ENCODE peak calls at places on chromosomes 11 and 22, in four cellular contexts. One of them, this sample, is unnamed.

GRCh38 chr11:6611092-6612007 is 666 bp downstream of the TAF10 start:
- DNase-seq in K562: peak; percentile 32
- DNase-seq in HepG2: no peak
- DNase-seq in GM12878: no peak
- DNase-seq in this sample: peak; percentile 24

GRCh38 chr11:127071606-127072005 is 71.0 kb upstream of the KIRREL3 start:
- DNase-seq in K562: no peak
- DNase-seq in HepG2: no peak
- DNase-seq in GM12878: no peak
- DNase-seq in this sample: no peak

GRCh38 chr11:27116684-27117083 is 76.1 kb downstream of the BBOX1 start:
- DNase-seq in K562: no peak
- DNase-seq in HepG2: no peak
- DNase-seq in GM12878: no peak
- DNase-seq in this sample: no peak

GRCh38 chr11:112949781-112950575 is 11.2 kb upstream of the NCAM1 start:
- DNase-seq in K562: no peak
- DNase-seq in HepG2: no peak
- DNase-seq in GM12878: no peak
- DNase-seq in this sample: no peak

GRCh38 chr11:6474806-6475500 is 1.2 kb upstream of the TRIM3 start:
- DNase-seq in K562: no peak
- DNase-seq in HepG2: no peak
- DNase-seq in GM12878: no peak
- DNase-seq in this sample: no peak

GRCh38 chr22:48811885-48812284 is 1015.8 kb downstream of the BRD1 start:
- DNase-seq in K562: no peak
- DNase-seq in HepG2: no peak
- DNase-seq in GM12878: no peak
- DNase-seq in this sample: no peak

GRCh38 chr11:134041791-134042696 is 26.8 kb upstream of the JAM3 start:
- DNase-seq in K562: no peak
- DNase-seq in HepG2: no peak
- DNase-seq in GM12878: no peak
- DNase-seq in this sample: no peak

GRCh38 chr22:22721681-22722309 is 77.4 kb downstream of the GGTLC2 start:
- DNase-seq in K562: peak; percentile 57
- DNase-seq in HepG2: no peak
- DNase-seq in GM12878: peak; percentile 55
- DNase-seq in this sample: no peak

GRCh38 chr22:39233736-39234120 is 11.1 kb downstream of the PDGFB start:
- DNase-seq in K562: no peak
- DNase-seq in HepG2: no peak
- DNase-seq in GM12878: no peak
- DNase-seq in this sample: no peak

GRCh38 chr11:63833048-63833447 is 5.9 kb upstream of the MARK2 start:
- DNase-seq in K562: no peak
- DNase-seq in HepG2: no peak
- DNase-seq in GM12878: no peak
- DNase-seq in this sample: no peak

GRCh38 chr22:36471341-36471821 is 10.1 kb downstream of the TXN2 start:
- DNase-seq in K562: no peak
- DNase-seq in HepG2: no peak
- DNase-seq in GM12878: no peak
- DNase-seq in this sample: no peak

GRCh38 chr22:36022162-36022561 is 6.5 kb downstream of the RBFOX2 start:
- DNase-seq in K562: no peak
- DNase-seq in HepG2: no peak
- DNase-seq in GM12878: no peak
- DNase-seq in this sample: no peak

GRCh38 chr11:47552086-47552580 is 799 bp downstream of the CELF1 start:
- DNase-seq in K562: peak; percentile 24
- DNase-seq in HepG2: peak; percentile 12
- DNase-seq in GM12878: no peak
- DNase-seq in this sample: peak; percentile 39

GRCh38 chr11:42996742-42997307 is 315.0 kb upstream of the API5 start:
- DNase-seq in K562: no peak
- DNase-seq in HepG2: no peak
- DNase-seq in GM12878: no peak
- DNase-seq in this sample: no peak

GRCh38 chr11:62801071-62801470 is 4.2 kb downstream of the NXF1 start:
- DNase-seq in K562: no peak
- DNase-seq in HepG2: no peak
- DNase-seq in GM12878: no peak
- DNase-seq in this sample: no peak

GRCh38 chr11:59551651-59552521 is 40.5 kb downstream of the OR4D9 start:
- DNase-seq in K562: peak; percentile 47
- DNase-seq in HepG2: peak; percentile 42
- DNase-seq in GM12878: no peak
- DNase-seq in this sample: peak; percentile 44

GRCh38 chr22:23182289-23183106 is 2.2 kb downstream of the BCR start:
- DNase-seq in K562: peak; percentile 88
- DNase-seq in HepG2: no peak
- DNase-seq in GM12878: peak; percentile 32
- DNase-seq in this sample: no peak

GRCh38 chr22:18057568-18058209 is 20.1 kb upstream of the PEX26 start:
- DNase-seq in K562: no peak
- DNase-seq in HepG2: peak; percentile 63
- DNase-seq in GM12878: peak; percentile 68
- DNase-seq in this sample: no peak

GRCh38 chr22:18058770-18059169 is 19.0 kb upstream of the PEX26 start:
- DNase-seq in K562: no peak
- DNase-seq in HepG2: no peak
- DNase-seq in GM12878: no peak
- DNase-seq in this sample: no peak

GRCh38 chr22:18055619-18056160 is 22.1 kb upstream of the PEX26 start:
- DNase-seq in K562: no peak
- DNase-seq in HepG2: no peak
- DNase-seq in GM12878: no peak
- DNase-seq in this sample: no peak

GRCh38 chr22:18056802-18057474 is 20.9 kb upstream of the PEX26 start:
- DNase-seq in K562: no peak
- DNase-seq in HepG2: no peak
- DNase-seq in GM12878: peak; percentile 56
- DNase-seq in this sample: no peak

DNA sequence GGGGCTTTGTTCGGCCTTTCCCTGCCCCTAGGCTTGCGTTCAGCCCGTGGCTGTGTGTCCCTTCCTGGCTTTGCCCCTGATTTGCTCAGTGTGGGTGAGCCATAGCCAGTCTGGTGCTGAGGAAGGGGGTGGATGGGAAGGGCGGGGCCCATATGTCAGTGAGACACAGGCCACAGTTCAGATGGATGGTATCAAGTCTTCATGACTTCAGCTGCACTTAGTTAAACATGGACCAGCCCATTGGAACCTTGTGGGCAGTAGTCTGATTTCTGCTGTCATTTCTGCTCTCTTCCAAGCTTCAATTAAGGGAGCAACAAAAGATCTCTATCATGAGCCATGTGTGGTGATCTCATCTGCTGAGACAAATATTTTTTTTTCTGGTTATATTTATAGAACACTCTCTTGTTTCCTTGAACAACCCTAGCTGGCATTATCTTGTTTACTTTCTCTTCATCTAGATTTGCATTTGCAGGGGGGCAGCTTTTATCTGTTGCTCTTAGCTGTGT is 21.6 kb upstream of the PEX26 start:
- DNase-seq in K562: no peak
- DNase-seq in HepG2: peak; percentile 77
- DNase-seq in GM12878: no peak
- DNase-seq in this sample: no peak
- TF ChIP-seq NR2C2 in K562: no peak
- TF ChIP-seq NR2C2 in HepG2: no peak
- TF ChIP-seq NR2C2 in GM12878: no peak
- TF ChIP-seq NR2C2 in this sample: no peak

GRCh38 chr11:108961095-108961494 is 296.2 kb downstream of the DDX10 start:
- DNase-seq in K562: no peak
- DNase-seq in HepG2: no peak
- DNase-seq in GM12878: no peak
- DNase-seq in this sample: no peak
- TF ChIP-seq NR2C2 in K562: no peak
- TF ChIP-seq NR2C2 in HepG2: no peak
- TF ChIP-seq NR2C2 in GM12878: no peak
- TF ChIP-seq NR2C2 in this sample: no peak

GRCh38 chr11:73201888-73202810 is 15.9 kb upstream of the P2RY2 start:
- DNase-seq in K562: peak; percentile 42
- DNase-seq in HepG2: no peak
- DNase-seq in GM12878: no peak
- DNase-seq in this sample: peak; percentile 2
- TF ChIP-seq NR2C2 in K562: no peak
- TF ChIP-seq NR2C2 in HepG2: no peak
- TF ChIP-seq NR2C2 in GM12878: no peak
- TF ChIP-seq NR2C2 in this sample: no peak

GRCh38 chr11:34583818-34584217 is 37.1 kb upstream of the EHF start:
- DNase-seq in K562: no peak
- DNase-seq in HepG2: no peak
- DNase-seq in GM12878: no peak
- DNase-seq in this sample: no peak
- TF ChIP-seq NR2C2 in K562: no peak
- TF ChIP-seq NR2C2 in HepG2: no peak
- TF ChIP-seq NR2C2 in GM12878: no peak
- TF ChIP-seq NR2C2 in this sample: no peak

GRCh38 chr11:30131535-30131934 is 99.3 kb upstream of the FSHB start:
- DNase-seq in K562: no peak
- DNase-seq in HepG2: peak; percentile 1
- DNase-seq in GM12878: no peak
- DNase-seq in this sample: no peak
- TF ChIP-seq NR2C2 in K562: no peak
- TF ChIP-seq NR2C2 in HepG2: no peak
- TF ChIP-seq NR2C2 in GM12878: no peak
- TF ChIP-seq NR2C2 in this sample: no peak

GRCh38 chr11:9745411-9746211 is 81.7 kb downstream of the SWAP70 start:
- DNase-seq in K562: no peak
- DNase-seq in HepG2: no peak
- DNase-seq in GM12878: peak; percentile 53
- DNase-seq in this sample: no peak
- TF ChIP-seq NR2C2 in K562: no peak
- TF ChIP-seq NR2C2 in HepG2: no peak
- TF ChIP-seq NR2C2 in GM12878: no peak
- TF ChIP-seq NR2C2 in this sample: no peak

GRCh38 chr11:17388609-17389204 is at the start of gene KCNJ11:
- DNase-seq in K562: no peak
- DNase-seq in HepG2: no peak
- DNase-seq in GM12878: no peak
- DNase-seq in this sample: peak; percentile 57

GRCh38 chr11:17391493-17392355 is 3.3 kb upstream of the KCNJ11 start:
- DNase-seq in K562: no peak
- DNase-seq in HepG2: no peak
- DNase-seq in GM12878: no peak
- DNase-seq in this sample: no peak

GRCh38 chr11:17387811-17388210 is 648 bp downstream of the KCNJ11 start:
- DNase-seq in K562: no peak
- DNase-seq in HepG2: no peak
- DNase-seq in GM12878: no peak
- DNase-seq in this sample: no peak

GRCh38 chr11:17389205-17389956 is 922 bp upstream of the KCNJ11 start:
- DNase-seq in K562: peak; percentile 94
- DNase-seq in HepG2: peak; percentile 66
- DNase-seq in GM12878: no peak
- DNase-seq in this sample: peak; percentile 84

GRCh38 chr11:17389957-17390649 is 1.6 kb upstream of the KCNJ11 start:
- DNase-seq in K562: no peak
- DNase-seq in HepG2: no peak
- DNase-seq in GM12878: no peak
- DNase-seq in this sample: no peak
- TF ChIP-seq NR2C2 in K562: no peak
- TF ChIP-seq NR2C2 in HepG2: no peak
- TF ChIP-seq NR2C2 in GM12878: no peak
- TF ChIP-seq NR2C2 in this sample: no peak

DNA sequence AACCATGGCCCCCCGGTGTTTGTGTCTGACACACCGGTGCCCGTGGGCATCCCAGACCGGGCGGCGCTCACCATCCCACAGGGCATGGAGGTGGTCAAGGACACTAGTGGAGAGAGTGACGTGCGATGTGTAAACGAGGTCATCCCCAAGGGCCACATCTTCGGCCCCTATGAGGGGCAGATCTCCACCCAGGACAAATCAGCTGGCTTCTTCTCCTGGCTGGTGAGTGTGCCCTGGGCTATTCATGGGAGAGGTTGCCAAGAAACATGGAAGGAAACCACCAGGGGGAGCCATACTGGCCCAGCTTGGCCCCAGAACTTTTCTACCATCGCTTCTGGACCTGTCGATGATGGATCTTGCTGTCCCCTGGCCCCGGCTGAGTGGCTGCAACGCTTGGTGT is 36.5 kb downstream of the PRDM11 start:
- DNase-seq in K562: no peak
- DNase-seq in HepG2: no peak
- DNase-seq in GM12878: no peak
- DNase-seq in this sample: peak; percentile 47
- TF ChIP-seq NR2C2 in K562: no peak
- TF ChIP-seq NR2C2 in HepG2: no peak
- TF ChIP-seq NR2C2 in GM12878: no peak
- TF ChIP-seq NR2C2 in this sample: no peak

GRCh38 chr11:58334708-58335107 is 24.2 kb downstream of the OR5B17 start:
- DNase-seq in K562: no peak
- DNase-seq in HepG2: no peak
- DNase-seq in GM12878: no peak
- DNase-seq in this sample: no peak
- TF ChIP-seq NR2C2 in K562: no peak
- TF ChIP-seq NR2C2 in HepG2: no peak
- TF ChIP-seq NR2C2 in GM12878: no peak
- TF ChIP-seq NR2C2 in this sample: no peak